ENCODE peak calls at places on chromosomes 6 and 20, in six cellular contexts. One of them, this sample, is unnamed.

GRCh38 chr20:17557675-17558006 is 12.2 kb upstream of the DSTN start:
- DNase-seq in NCI-H748 treated with DMSO at 0.1 percent for 48 hours: no peak
- DNase-seq in nephron progenitor cell: no peak
- DNase-seq in NCI-H1694 treated with DMSO at 0.1 percent for 48 hours: peak
- DNase-seq in right lobe of liver: no peak
- DNase-seq in GM23248: peak
- DNase-seq in this sample: peak

GRCh38 chr20:36720510-36720909 is 25.4 kb downstream of the NDRG3 start:
- DNase-seq in NCI-H748 treated with DMSO at 0.1 percent for 48 hours: no peak
- DNase-seq in nephron progenitor cell: no peak
- DNase-seq in NCI-H1694 treated with DMSO at 0.1 percent for 48 hours: no peak
- DNase-seq in right lobe of liver: no peak
- DNase-seq in GM23248: peak
- DNase-seq in this sample: no peak

GRCh38 chr6:42260424-42260888 is 42.8 kb upstream of the MRPS10 start:
- DNase-seq in NCI-H748 treated with DMSO at 0.1 percent for 48 hours: no peak
- DNase-seq in nephron progenitor cell: no peak
- DNase-seq in NCI-H1694 treated with DMSO at 0.1 percent for 48 hours: peak
- DNase-seq in right lobe of liver: no peak
- DNase-seq in GM23248: no peak
- DNase-seq in this sample: no peak

GRCh38 chr20:63504642-63505041 is 5.8 kb upstream of the EEF1A2 start:
- DNase-seq in NCI-H748 treated with DMSO at 0.1 percent for 48 hours: no peak
- DNase-seq in nephron progenitor cell: no peak
- DNase-seq in NCI-H1694 treated with DMSO at 0.1 percent for 48 hours: no peak
- DNase-seq in right lobe of liver: no peak
- DNase-seq in GM23248: no peak
- DNase-seq in this sample: no peak

GRCh38 chr20:9079038-9079731 is 10.3 kb downstream of the PLCB4 start:
- DNase-seq in NCI-H748 treated with DMSO at 0.1 percent for 48 hours: peak
- DNase-seq in nephron progenitor cell: no peak
- DNase-seq in NCI-H1694 treated with DMSO at 0.1 percent for 48 hours: no peak
- DNase-seq in right lobe of liver: no peak
- DNase-seq in GM23248: no peak
- DNase-seq in this sample: no peak

GRCh38 chr20:44701116-44701865 is 13.9 kb upstream of the CCN5 start:
- DNase-seq in NCI-H748 treated with DMSO at 0.1 percent for 48 hours: no peak
- DNase-seq in nephron progenitor cell: peak
- DNase-seq in NCI-H1694 treated with DMSO at 0.1 percent for 48 hours: no peak
- DNase-seq in right lobe of liver: no peak
- DNase-seq in GM23248: no peak
- DNase-seq in this sample: no peak

GRCh38 chr6:225121-225721 is 67.1 kb upstream of the DUSP22 start:
- DNase-seq in NCI-H748 treated with DMSO at 0.1 percent for 48 hours: no peak
- DNase-seq in nephron progenitor cell: no peak
- DNase-seq in NCI-H1694 treated with DMSO at 0.1 percent for 48 hours: no peak
- DNase-seq in right lobe of liver: peak
- DNase-seq in GM23248: no peak
- DNase-seq in this sample: no peak

GRCh38 chr6:43604174-43604573 is 24.9 kb downstream of the GTPBP2 start:
- DNase-seq in NCI-H748 treated with DMSO at 0.1 percent for 48 hours: no peak
- DNase-seq in nephron progenitor cell: no peak
- DNase-seq in NCI-H1694 treated with DMSO at 0.1 percent for 48 hours: no peak
- DNase-seq in right lobe of liver: no peak
- DNase-seq in GM23248: peak
- DNase-seq in this sample: peak

GRCh38 chr6:170316071-170316470 is 9.5 kb downstream of the FAM120B start:
- DNase-seq in NCI-H748 treated with DMSO at 0.1 percent for 48 hours: no peak
- DNase-seq in nephron progenitor cell: no peak
- DNase-seq in NCI-H1694 treated with DMSO at 0.1 percent for 48 hours: no peak
- DNase-seq in right lobe of liver: no peak
- DNase-seq in GM23248: no peak
- DNase-seq in this sample: no peak

GRCh38 chr6:133807531-133807930 is 81.4 kb upstream of the TCF21 start:
- DNase-seq in NCI-H748 treated with DMSO at 0.1 percent for 48 hours: no peak
- DNase-seq in nephron progenitor cell: no peak
- DNase-seq in NCI-H1694 treated with DMSO at 0.1 percent for 48 hours: no peak
- DNase-seq in right lobe of liver: no peak
- DNase-seq in GM23248: no peak
- DNase-seq in this sample: no peak

GRCh38 chr6:105184921-105185320 is 5.1 kb upstream of the POPDC3 start:
- DNase-seq in NCI-H748 treated with DMSO at 0.1 percent for 48 hours: no peak
- DNase-seq in nephron progenitor cell: no peak
- DNase-seq in NCI-H1694 treated with DMSO at 0.1 percent for 48 hours: no peak
- DNase-seq in right lobe of liver: no peak
- DNase-seq in GM23248: peak
- DNase-seq in this sample: no peak

GRCh38 chr6:159008656-159009288 is 8.8 kb upstream of the RSPH3 start:
- DNase-seq in NCI-H748 treated with DMSO at 0.1 percent for 48 hours: peak
- DNase-seq in nephron progenitor cell: no peak
- DNase-seq in NCI-H1694 treated with DMSO at 0.1 percent for 48 hours: peak
- DNase-seq in right lobe of liver: no peak
- DNase-seq in GM23248: peak
- DNase-seq in this sample: peak

GRCh38 chr6:168071620-168072019 is 7.4 kb downstream of the FRMD1 start:
- DNase-seq in NCI-H748 treated with DMSO at 0.1 percent for 48 hours: no peak
- DNase-seq in nephron progenitor cell: no peak
- DNase-seq in NCI-H1694 treated with DMSO at 0.1 percent for 48 hours: no peak
- DNase-seq in right lobe of liver: no peak
- DNase-seq in GM23248: no peak
- DNase-seq in this sample: no peak

GRCh38 chr6:6395581-6396197 is 75.2 kb upstream of the F13A1 start:
- DNase-seq in NCI-H748 treated with DMSO at 0.1 percent for 48 hours: no peak
- DNase-seq in nephron progenitor cell: no peak
- DNase-seq in NCI-H1694 treated with DMSO at 0.1 percent for 48 hours: no peak
- DNase-seq in right lobe of liver: no peak
- DNase-seq in GM23248: no peak
- DNase-seq in this sample: no peak

GRCh38 chr6:2258112-2258511 is 12.7 kb upstream of the GMDS start:
- DNase-seq in NCI-H748 treated with DMSO at 0.1 percent for 48 hours: no peak
- DNase-seq in nephron progenitor cell: no peak
- DNase-seq in NCI-H1694 treated with DMSO at 0.1 percent for 48 hours: no peak
- DNase-seq in right lobe of liver: no peak
- DNase-seq in GM23248: no peak
- DNase-seq in this sample: no peak

GRCh38 chr20:16701296-16701695 is 28.5 kb upstream of the SNRPB2 start:
- DNase-seq in NCI-H748 treated with DMSO at 0.1 percent for 48 hours: no peak
- DNase-seq in nephron progenitor cell: no peak
- DNase-seq in NCI-H1694 treated with DMSO at 0.1 percent for 48 hours: no peak
- DNase-seq in right lobe of liver: no peak
- DNase-seq in GM23248: peak
- DNase-seq in this sample: no peak

GRCh38 chr20:25339608-25340007 is 51.0 kb downstream of the ABHD12 start:
- DNase-seq in NCI-H748 treated with DMSO at 0.1 percent for 48 hours: no peak
- DNase-seq in nephron progenitor cell: no peak
- DNase-seq in NCI-H1694 treated with DMSO at 0.1 percent for 48 hours: no peak
- DNase-seq in right lobe of liver: no peak
- DNase-seq in GM23248: no peak
- DNase-seq in this sample: no peak

GRCh38 chr20:14604143-14604542 is 266.7 kb upstream of the FLRT3 start:
- DNase-seq in NCI-H748 treated with DMSO at 0.1 percent for 48 hours: peak
- DNase-seq in nephron progenitor cell: no peak
- DNase-seq in NCI-H1694 treated with DMSO at 0.1 percent for 48 hours: no peak
- DNase-seq in right lobe of liver: no peak
- DNase-seq in GM23248: no peak
- DNase-seq in this sample: no peak

GRCh38 chr6:136990754-136991153 is 54.0 kb downstream of the IL20RA start:
- DNase-seq in NCI-H748 treated with DMSO at 0.1 percent for 48 hours: peak
- DNase-seq in nephron progenitor cell: no peak
- DNase-seq in NCI-H1694 treated with DMSO at 0.1 percent for 48 hours: no peak
- DNase-seq in right lobe of liver: no peak
- DNase-seq in GM23248: no peak
- DNase-seq in this sample: no peak

GRCh38 chr20:603116-603640 is 6.9 kb downstream of the TCF15 start:
- DNase-seq in NCI-H748 treated with DMSO at 0.1 percent for 48 hours: no peak
- DNase-seq in nephron progenitor cell: no peak
- DNase-seq in NCI-H1694 treated with DMSO at 0.1 percent for 48 hours: no peak
- DNase-seq in right lobe of liver: peak
- DNase-seq in GM23248: no peak
- DNase-seq in this sample: no peak

GRCh38 chr6:109165392-109165964 is 70.2 kb downstream of the CEP57L1 start:
- DNase-seq in NCI-H748 treated with DMSO at 0.1 percent for 48 hours: peak
- DNase-seq in nephron progenitor cell: peak
- DNase-seq in NCI-H1694 treated with DMSO at 0.1 percent for 48 hours: no peak
- DNase-seq in right lobe of liver: no peak
- DNase-seq in GM23248: peak
- DNase-seq in this sample: no peak

GRCh38 chr6:168374541-168375071 is 55.0 kb upstream of the DACT2 start:
- DNase-seq in NCI-H748 treated with DMSO at 0.1 percent for 48 hours: no peak
- DNase-seq in nephron progenitor cell: no peak
- DNase-seq in NCI-H1694 treated with DMSO at 0.1 percent for 48 hours: no peak
- DNase-seq in right lobe of liver: no peak
- DNase-seq in GM23248: no peak
- DNase-seq in this sample: no peak

GRCh38 chr6:97594834-97595233 is 311.8 kb upstream of the MMS22L start:
- DNase-seq in NCI-H748 treated with DMSO at 0.1 percent for 48 hours: no peak
- DNase-seq in nephron progenitor cell: no peak
- DNase-seq in NCI-H1694 treated with DMSO at 0.1 percent for 48 hours: no peak
- DNase-seq in right lobe of liver: no peak
- DNase-seq in GM23248: peak
- DNase-seq in this sample: no peak

GRCh38 chr6:25193147-25193864 is 85.9 kb upstream of the CARMIL1 start:
- DNase-seq in NCI-H748 treated with DMSO at 0.1 percent for 48 hours: no peak
- DNase-seq in nephron progenitor cell: no peak
- DNase-seq in NCI-H1694 treated with DMSO at 0.1 percent for 48 hours: no peak
- DNase-seq in right lobe of liver: no peak
- DNase-seq in GM23248: peak
- DNase-seq in this sample: peak

GRCh38 chr20:61014486-61014885 is 237.6 kb upstream of the CDH4 start:
- DNase-seq in NCI-H748 treated with DMSO at 0.1 percent for 48 hours: no peak
- DNase-seq in nephron progenitor cell: no peak
- DNase-seq in NCI-H1694 treated with DMSO at 0.1 percent for 48 hours: no peak
- DNase-seq in right lobe of liver: no peak
- DNase-seq in GM23248: no peak
- DNase-seq in this sample: no peak

GRCh38 chr6:161418458-161418945 is 144.6 kb upstream of the AGPAT4 start:
- DNase-seq in NCI-H748 treated with DMSO at 0.1 percent for 48 hours: peak
- DNase-seq in nephron progenitor cell: peak
- DNase-seq in NCI-H1694 treated with DMSO at 0.1 percent for 48 hours: peak
- DNase-seq in right lobe of liver: no peak
- DNase-seq in GM23248: peak
- DNase-seq in this sample: peak

GRCh38 chr6:79601020-79601609 is 30.0 kb upstream of the SH3BGRL2 start:
- DNase-seq in NCI-H748 treated with DMSO at 0.1 percent for 48 hours: no peak
- DNase-seq in nephron progenitor cell: no peak
- DNase-seq in NCI-H1694 treated with DMSO at 0.1 percent for 48 hours: no peak
- DNase-seq in right lobe of liver: no peak
- DNase-seq in GM23248: peak
- DNase-seq in this sample: no peak

GRCh38 chr6:142372348-142372747 is 70.5 kb downstream of the ADGRG6 start:
- DNase-seq in NCI-H748 treated with DMSO at 0.1 percent for 48 hours: no peak
- DNase-seq in nephron progenitor cell: no peak
- DNase-seq in NCI-H1694 treated with DMSO at 0.1 percent for 48 hours: no peak
- DNase-seq in right lobe of liver: no peak
- DNase-seq in GM23248: no peak
- DNase-seq in this sample: no peak

GRCh38 chr6:96460052-96460700 is 61.4 kb upstream of the UFL1 start:
- DNase-seq in NCI-H748 treated with DMSO at 0.1 percent for 48 hours: no peak
- DNase-seq in nephron progenitor cell: no peak
- DNase-seq in NCI-H1694 treated with DMSO at 0.1 percent for 48 hours: no peak
- DNase-seq in right lobe of liver: no peak
- DNase-seq in GM23248: no peak
- DNase-seq in this sample: no peak

GRCh38 chr20:52655365-52655764 is 316.8 kb upstream of the TSHZ2 start:
- DNase-seq in NCI-H748 treated with DMSO at 0.1 percent for 48 hours: no peak
- DNase-seq in nephron progenitor cell: no peak
- DNase-seq in NCI-H1694 treated with DMSO at 0.1 percent for 48 hours: no peak
- DNase-seq in right lobe of liver: no peak
- DNase-seq in GM23248: no peak
- DNase-seq in this sample: no peak

GRCh38 chr20:43904778-43905177 is 9.9 kb upstream of the TOX2 start:
- DNase-seq in NCI-H748 treated with DMSO at 0.1 percent for 48 hours: no peak
- DNase-seq in nephron progenitor cell: no peak
- DNase-seq in NCI-H1694 treated with DMSO at 0.1 percent for 48 hours: no peak
- DNase-seq in right lobe of liver: no peak
- DNase-seq in GM23248: no peak
- DNase-seq in this sample: no peak

GRCh38 chr6:159979136-159979874 is 10.4 kb downstream of the IGF2R start:
- DNase-seq in NCI-H748 treated with DMSO at 0.1 percent for 48 hours: no peak
- DNase-seq in nephron progenitor cell: no peak
- DNase-seq in NCI-H1694 treated with DMSO at 0.1 percent for 48 hours: no peak
- DNase-seq in right lobe of liver: no peak
- DNase-seq in GM23248: peak
- DNase-seq in this sample: no peak

This sample was measured in NCI-H446.